ENCODE peak calls at places on chromosomes 11 and 22, in five cellular contexts. P, N, Y, A and J are unnamed samples. For H3K4me1 and H3K36me3, the result is how much of the 10 kb centered on the place peaks cover.

GRCh38 chr11:2898366-2899079 is 12.9 kb upstream of the CDKN1C start:
- DNase-seq in P (peak), Y (peak), N (peak), A (peak), J (peak)

GRCh38 chr22:29167032-29167911 is 38.4 kb upstream of the EMID1 start:
- DNase-seq in Y (peak), A (no peak), N (no peak), P (no peak), J (no peak)

GRCh38 chr22:46013460-46014416 is 36.8 kb upstream of the WNT7B start:
- DNase-seq in P (peak), N (peak), A (peak), Y (peak), J (peak)

GRCh38 chr11:9941991-9942390 is 278.1 kb downstream of the SWAP70 start:
- DNase-seq in A (no peak), P (no peak), N (no peak), Y (no peak), J (no peak)

GRCh38 chr11:134587345-134587744 is 175.3 kb upstream of the B3GAT1 start:
- DNase-seq in N (no peak), A (no peak), P (no peak), Y (no peak), J (no peak)

GRCh38 chr11:74444173-74444832 is 23.0 kb downstream of the KCNE3 start:
- DNase-seq in N (no peak), P (peak), A (no peak), Y (no peak), J (no peak)

GRCh38 chr22:30712094-30712493 is 17.4 kb downstream of the OSBP2 start:
- DNase-seq in N (no peak), A (no peak), P (no peak), Y (no peak), J (no peak)

GRCh38 chr22:17786435-17787158 is 12.3 kb upstream of the BID start:
- DNase-seq in Y (peak), P (no peak), N (peak), A (no peak), J (peak)

GRCh38 chr11:131579932-131580387 is 209.5 kb downstream of the NTM start:
- DNase-seq in Y (no peak), P (no peak), A (peak), N (peak), J (no peak)

GRCh38 chr11:110303414-110303826 is 7.0 kb upstream of the RDX start:
- DNase-seq in P (no peak), Y (no peak), N (no peak), A (no peak), J (no peak)

GRCh38 chr22:30027169-30027568 is 53.1 kb upstream of the HORMAD2 start:
- DNase-seq in Y (no peak), N (no peak), P (no peak), A (no peak), J (peak)

GRCh38 chr22:30253205-30253852 is 6.8 kb upstream of the LIF start:
- DNase-seq in Y (peak), A (peak), N (peak), P (peak), J (peak)

GRCh38 chr22:19853879-19854777 is 546 bp downstream of the GNB1L start:
- DNase-seq in A (no peak), Y (peak), N (no peak), P (no peak), J (no peak)
- H3K4me1 ChIP-seq in A (under half), Y (under half), N (under half), P (under half), J (under half)

GRCh38 chr11:78567209-78567608 is 7.5 kb downstream of the NARS2 start:
- DNase-seq in Y (no peak), N (no peak), P (no peak), A (peak), J (no peak)
- H3K36me3 ChIP-seq in Y (under half), N (under half), P (under half), A (under half), J (under half)

DNA sequence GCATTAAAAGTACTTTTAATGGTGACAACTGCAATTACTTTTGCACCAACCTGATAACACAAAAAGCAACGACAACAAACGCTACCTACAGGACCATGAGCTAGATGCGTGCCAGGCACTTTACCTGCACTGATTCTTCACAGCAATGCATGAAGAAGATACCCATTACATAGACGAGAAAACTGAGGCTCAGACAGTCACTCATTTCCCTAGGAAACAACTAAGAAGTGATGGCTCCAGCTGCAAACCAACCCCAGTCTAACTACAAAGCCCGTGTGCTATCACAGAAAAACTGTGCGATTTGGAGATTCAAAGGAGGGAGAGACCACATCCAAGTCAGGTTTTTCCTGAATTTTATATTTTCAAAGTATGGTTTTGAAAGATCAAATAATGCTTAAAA is 80.1 kb upstream of the TP53I11 start:
- DNase-seq in P (no peak), N (no peak), Y (no peak), A (no peak), J (no peak)
- H3K4me3 ChIP-seq in P (no peak), N (no peak), Y (no peak), A (no peak), J (no peak)

DNA sequence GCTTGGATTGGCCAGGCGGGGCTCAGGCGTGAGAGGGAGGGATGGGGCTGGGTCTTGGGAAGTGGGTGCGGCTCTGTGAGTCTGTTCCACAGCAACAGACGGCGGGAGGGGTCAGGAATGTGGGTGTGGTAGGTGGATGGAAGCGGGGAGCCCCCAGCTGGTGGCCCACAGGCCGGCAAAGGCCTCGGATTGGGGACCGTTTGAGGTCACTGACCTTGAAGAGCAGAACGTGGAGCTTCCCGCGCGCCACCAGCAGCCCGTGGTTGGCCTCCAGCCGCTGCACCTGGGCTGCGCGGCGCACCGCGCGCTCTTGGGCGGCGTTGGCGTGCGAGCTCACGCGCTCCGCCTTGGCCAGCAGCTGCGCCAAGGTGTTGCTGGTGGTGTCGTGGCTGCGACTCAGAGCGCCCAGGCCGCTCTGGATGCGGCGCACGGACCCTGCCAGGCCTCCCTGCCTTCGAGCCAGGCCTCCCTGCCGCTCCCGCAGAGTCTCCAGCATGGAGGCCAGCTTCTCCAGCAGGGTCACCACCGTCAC is 356 bp downstream of the CAVIN3 start:
- DNase-seq in A (peak), P (peak), N (peak), Y (peak), J (peak)
- H3K4me1 ChIP-seq in A (under half), P (under half), N (under half), Y (under half), J (under half)

DNA sequence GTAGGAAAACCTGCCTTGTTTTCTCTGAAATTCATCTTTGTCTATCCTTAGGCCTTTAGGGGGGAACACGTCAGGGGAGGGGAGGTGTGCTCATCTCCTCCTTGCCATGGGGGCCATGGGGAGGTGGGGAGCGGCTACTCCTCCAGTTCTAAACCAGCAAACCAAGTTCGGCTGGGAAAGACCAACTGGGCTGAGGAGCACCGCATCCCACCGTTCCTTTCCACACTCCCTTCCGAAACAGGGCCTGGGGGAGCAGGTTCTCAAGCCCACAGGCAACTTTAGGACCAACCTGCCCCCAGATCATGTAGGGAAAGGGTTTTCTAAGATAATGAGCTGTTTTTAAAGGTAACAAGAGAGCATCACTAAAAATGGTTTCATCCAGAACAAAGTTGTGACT is 77.5 kb upstream of the PITPNB start:
- DNase-seq in Y (no peak), P (no peak), N (no peak), A (no peak), J (no peak)
- H3K36me3 ChIP-seq in Y (under half), P (under half), N (half or more), A (half or more), J (under half)

DNA sequence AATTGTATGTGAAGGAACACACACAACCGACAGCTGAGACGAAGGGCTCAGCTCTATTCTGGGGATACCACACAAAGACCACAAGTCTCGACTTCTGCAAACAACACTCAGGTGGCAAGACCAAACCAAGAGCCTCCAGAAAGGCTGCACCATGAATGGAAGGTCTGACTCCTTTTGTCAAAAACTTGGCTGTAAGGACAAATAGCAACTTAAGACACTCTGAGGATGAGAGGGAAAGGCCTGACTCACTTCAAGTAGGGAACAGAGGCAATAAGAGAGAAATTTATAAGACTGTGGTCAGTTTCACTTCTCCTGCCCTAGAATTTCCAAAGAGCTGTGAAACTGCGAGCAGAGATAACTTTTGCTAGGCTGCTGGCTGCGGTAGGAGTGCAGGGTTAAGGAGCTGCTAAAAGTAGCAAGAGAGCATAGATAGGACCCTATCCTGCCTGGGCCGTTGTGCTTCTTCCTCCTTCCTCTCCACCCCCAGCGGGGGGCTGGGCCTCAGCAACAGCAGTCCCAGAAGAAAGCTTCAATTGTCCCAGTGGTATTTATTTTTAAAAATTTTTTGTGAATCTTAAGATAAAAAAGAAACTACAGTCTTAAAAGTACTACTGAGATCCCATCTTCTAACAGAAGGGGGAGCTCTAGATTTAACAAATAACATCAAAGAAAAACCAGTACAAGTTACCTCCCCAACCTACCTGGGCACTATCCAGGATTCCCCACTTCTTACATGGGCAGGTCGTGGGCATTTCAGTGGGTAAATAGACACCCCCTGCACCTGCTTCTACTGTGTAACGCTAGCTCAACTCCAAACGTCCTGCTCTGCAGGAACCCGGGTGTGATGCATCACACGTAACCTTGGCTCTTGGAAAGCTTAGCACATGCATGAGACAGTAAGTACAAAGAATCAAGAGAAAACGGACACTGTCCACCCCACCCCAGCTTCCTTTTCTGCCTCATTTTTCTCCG is 66.4 kb downstream of the SGSM3 start:
- DNase-seq in N (peak), Y (no peak), P (no peak), A (peak), J (no peak)
- H3K4me3 ChIP-seq in N (peak), Y (no peak), P (no peak), A (peak), J (no peak)